ENCODE peak calls at places on chromosomes 7 and 10, in six cellular contexts. One of them, this sample, is unnamed.

GRCh38 chr10:74406006-74406405 is 255.0 kb downstream of the ADK start:
- DNase-seq in fibroblast of lung: no peak
- DNase-seq in pancreas: no peak
- DNase-seq in upper lobe of right lung: no peak
- DNase-seq in AG04450: no peak
- DNase-seq in PC-9: no peak
- DNase-seq in this sample: no peak

GRCh38 chr7:15515201-15515777 is 46.5 kb downstream of the AGMO start:
- DNase-seq in fibroblast of lung: peak
- DNase-seq in pancreas: no peak
- DNase-seq in upper lobe of right lung: no peak
- DNase-seq in AG04450: no peak
- DNase-seq in PC-9: no peak
- DNase-seq in this sample: no peak

GRCh38 chr10:124744047-124744687 is at the start of gene FAM53B:
- DNase-seq in fibroblast of lung: peak
- DNase-seq in pancreas: peak
- DNase-seq in upper lobe of right lung: peak
- DNase-seq in AG04450: no peak
- DNase-seq in PC-9: peak
- DNase-seq in this sample: peak

GRCh38 chr7:105647591-105647990 is 66.3 kb upstream of the EFCAB10 start:
- DNase-seq in fibroblast of lung: no peak
- DNase-seq in pancreas: no peak
- DNase-seq in upper lobe of right lung: no peak
- DNase-seq in AG04450: no peak
- DNase-seq in PC-9: peak
- DNase-seq in this sample: no peak

GRCh38 chr7:38863609-38864291 is 45.2 kb downstream of the VPS41 start:
- DNase-seq in fibroblast of lung: no peak
- DNase-seq in pancreas: peak
- DNase-seq in upper lobe of right lung: no peak
- DNase-seq in AG04450: no peak
- DNase-seq in PC-9: peak
- DNase-seq in this sample: peak

GRCh38 chr10:1120146-1120695 is 64.0 kb downstream of the WDR37 start:
- DNase-seq in fibroblast of lung: no peak
- DNase-seq in pancreas: no peak
- DNase-seq in upper lobe of right lung: no peak
- DNase-seq in AG04450: no peak
- DNase-seq in PC-9: no peak
- DNase-seq in this sample: no peak

GRCh38 chr10:62511238-62511637 is 137.1 kb downstream of the ZNF365 start:
- DNase-seq in fibroblast of lung: no peak
- DNase-seq in pancreas: no peak
- DNase-seq in upper lobe of right lung: no peak
- DNase-seq in AG04450: no peak
- DNase-seq in PC-9: no peak
- DNase-seq in this sample: no peak

GRCh38 chr10:22003111-22003963 is at the start of gene DNAJC1:
- DNase-seq in fibroblast of lung: peak
- DNase-seq in pancreas: peak
- DNase-seq in upper lobe of right lung: peak
- DNase-seq in AG04450: peak
- DNase-seq in PC-9: peak
- DNase-seq in this sample: peak

GRCh38 chr7:123120286-123120685 is 79.5 kb downstream of the SLC13A1 start:
- DNase-seq in fibroblast of lung: peak
- DNase-seq in pancreas: no peak
- DNase-seq in upper lobe of right lung: no peak
- DNase-seq in AG04450: no peak
- DNase-seq in PC-9: no peak
- DNase-seq in this sample: no peak

GRCh38 chr10:97399843-97400545 is 1.1 kb downstream of the RRP12 start:
- DNase-seq in fibroblast of lung: peak
- DNase-seq in pancreas: peak
- DNase-seq in upper lobe of right lung: no peak
- DNase-seq in AG04450: peak
- DNase-seq in PC-9: peak
- DNase-seq in this sample: peak

GRCh38 chr10:35585903-35586535 is 19.1 kb upstream of the GJD4 start:
- DNase-seq in fibroblast of lung: no peak
- DNase-seq in pancreas: no peak
- DNase-seq in upper lobe of right lung: no peak
- DNase-seq in AG04450: no peak
- DNase-seq in PC-9: no peak
- DNase-seq in this sample: no peak

GRCh38 chr7:38704751-38705150 is 73.6 kb upstream of the AMPH start:
- DNase-seq in fibroblast of lung: no peak
- DNase-seq in pancreas: no peak
- DNase-seq in upper lobe of right lung: no peak
- DNase-seq in AG04450: no peak
- DNase-seq in PC-9: no peak
- DNase-seq in this sample: no peak

GRCh38 chr7:18815261-18815840 is 302.1 kb downstream of the TWIST1 start:
- DNase-seq in fibroblast of lung: no peak
- DNase-seq in pancreas: no peak
- DNase-seq in upper lobe of right lung: no peak
- DNase-seq in AG04450: no peak
- DNase-seq in PC-9: no peak
- DNase-seq in this sample: no peak

GRCh38 chr7:139699640-139700504 is 77.9 kb downstream of the HIPK2 start:
- DNase-seq in fibroblast of lung: no peak
- DNase-seq in pancreas: no peak
- DNase-seq in upper lobe of right lung: no peak
- DNase-seq in AG04450: no peak
- DNase-seq in PC-9: no peak
- DNase-seq in this sample: no peak

GRCh38 chr7:156004265-156005201 is 192.3 kb upstream of the SHH start:
- DNase-seq in fibroblast of lung: no peak
- DNase-seq in pancreas: no peak
- DNase-seq in upper lobe of right lung: peak
- DNase-seq in AG04450: no peak
- DNase-seq in PC-9: no peak
- DNase-seq in this sample: no peak

GRCh38 chr7:53101026-53101425 is 65.6 kb downstream of the POM121L12 start:
- DNase-seq in fibroblast of lung: no peak
- DNase-seq in pancreas: no peak
- DNase-seq in upper lobe of right lung: no peak
- DNase-seq in AG04450: no peak
- DNase-seq in PC-9: no peak
- DNase-seq in this sample: no peak

GRCh38 chr10:101441539-101442455 is 87.8 kb downstream of the BTRC start:
- DNase-seq in fibroblast of lung: peak
- DNase-seq in pancreas: peak
- DNase-seq in upper lobe of right lung: no peak
- DNase-seq in AG04450: peak
- DNase-seq in PC-9: peak
- DNase-seq in this sample: peak

GRCh38 chr10:28087675-28088351 is 88.9 kb upstream of the ODAD2 start:
- DNase-seq in fibroblast of lung: peak
- DNase-seq in pancreas: no peak
- DNase-seq in upper lobe of right lung: no peak
- DNase-seq in AG04450: peak
- DNase-seq in PC-9: no peak
- DNase-seq in this sample: peak

GRCh38 chr10:95567903-95568630 is 6.9 kb upstream of the SORBS1 start:
- DNase-seq in fibroblast of lung: no peak
- DNase-seq in pancreas: no peak
- DNase-seq in upper lobe of right lung: no peak
- DNase-seq in AG04450: no peak
- DNase-seq in PC-9: no peak
- DNase-seq in this sample: no peak

GRCh38 chr7:132390705-132391104 is 185.6 kb downstream of the PLXNA4 start:
- DNase-seq in fibroblast of lung: peak
- DNase-seq in pancreas: no peak
- DNase-seq in upper lobe of right lung: no peak
- DNase-seq in AG04450: peak
- DNase-seq in PC-9: no peak
- DNase-seq in this sample: no peak

GRCh38 chr7:71752171-71752935 is 620.4 kb downstream of the GALNT17 start:
- DNase-seq in fibroblast of lung: peak
- DNase-seq in pancreas: peak
- DNase-seq in upper lobe of right lung: peak
- DNase-seq in AG04450: no peak
- DNase-seq in PC-9: peak
- DNase-seq in this sample: peak

GRCh38 chr7:30642789-30643188 is 39.5 kb downstream of the CRHR2 start:
- DNase-seq in fibroblast of lung: no peak
- DNase-seq in pancreas: no peak
- DNase-seq in upper lobe of right lung: no peak
- DNase-seq in AG04450: no peak
- DNase-seq in PC-9: no peak
- DNase-seq in this sample: no peak

GRCh38 chr7:47651355-47652317 is 69.7 kb upstream of the TNS3 start:
- DNase-seq in fibroblast of lung: peak
- DNase-seq in pancreas: no peak
- DNase-seq in upper lobe of right lung: no peak
- DNase-seq in AG04450: peak
- DNase-seq in PC-9: peak
- DNase-seq in this sample: peak

GRCh38 chr10:124524991-124525653 is 63.5 kb downstream of the LHPP start:
- DNase-seq in fibroblast of lung: peak
- DNase-seq in pancreas: no peak
- DNase-seq in upper lobe of right lung: peak
- DNase-seq in AG04450: no peak
- DNase-seq in PC-9: peak
- DNase-seq in this sample: peak

GRCh38 chr10:49426490-49427360 is 30.8 kb upstream of the DRGX start:
- DNase-seq in fibroblast of lung: no peak
- DNase-seq in pancreas: no peak
- DNase-seq in upper lobe of right lung: no peak
- DNase-seq in AG04450: no peak
- DNase-seq in PC-9: no peak
- DNase-seq in this sample: no peak

GRCh38 chr7:115734643-115735042 is 295.9 kb downstream of the TFEC start:
- DNase-seq in fibroblast of lung: no peak
- DNase-seq in pancreas: no peak
- DNase-seq in upper lobe of right lung: no peak
- DNase-seq in AG04450: no peak
- DNase-seq in PC-9: no peak
- DNase-seq in this sample: no peak

GRCh38 chr10:80152820-80153219 is 20.3 kb downstream of the PLAC9 start:
- DNase-seq in fibroblast of lung: no peak
- DNase-seq in pancreas: no peak
- DNase-seq in upper lobe of right lung: no peak
- DNase-seq in AG04450: no peak
- DNase-seq in PC-9: no peak
- DNase-seq in this sample: no peak

GRCh38 chr10:128708182-128708581 is 582.0 kb upstream of the MKI67 start:
- DNase-seq in fibroblast of lung: no peak
- DNase-seq in pancreas: no peak
- DNase-seq in upper lobe of right lung: no peak
- DNase-seq in AG04450: no peak
- DNase-seq in PC-9: no peak
- DNase-seq in this sample: no peak

GRCh38 chr7:157780721-157781120 is 443.9 kb downstream of the DNAJB6 start:
- DNase-seq in fibroblast of lung: no peak
- DNase-seq in pancreas: no peak
- DNase-seq in upper lobe of right lung: peak
- DNase-seq in AG04450: no peak
- DNase-seq in PC-9: no peak
- DNase-seq in this sample: no peak

GRCh38 chr7:147937428-147937827 is 653.1 kb upstream of the C7orf33 start:
- DNase-seq in fibroblast of lung: no peak
- DNase-seq in pancreas: no peak
- DNase-seq in upper lobe of right lung: no peak
- DNase-seq in AG04450: no peak
- DNase-seq in PC-9: no peak
- DNase-seq in this sample: no peak

DNA sequence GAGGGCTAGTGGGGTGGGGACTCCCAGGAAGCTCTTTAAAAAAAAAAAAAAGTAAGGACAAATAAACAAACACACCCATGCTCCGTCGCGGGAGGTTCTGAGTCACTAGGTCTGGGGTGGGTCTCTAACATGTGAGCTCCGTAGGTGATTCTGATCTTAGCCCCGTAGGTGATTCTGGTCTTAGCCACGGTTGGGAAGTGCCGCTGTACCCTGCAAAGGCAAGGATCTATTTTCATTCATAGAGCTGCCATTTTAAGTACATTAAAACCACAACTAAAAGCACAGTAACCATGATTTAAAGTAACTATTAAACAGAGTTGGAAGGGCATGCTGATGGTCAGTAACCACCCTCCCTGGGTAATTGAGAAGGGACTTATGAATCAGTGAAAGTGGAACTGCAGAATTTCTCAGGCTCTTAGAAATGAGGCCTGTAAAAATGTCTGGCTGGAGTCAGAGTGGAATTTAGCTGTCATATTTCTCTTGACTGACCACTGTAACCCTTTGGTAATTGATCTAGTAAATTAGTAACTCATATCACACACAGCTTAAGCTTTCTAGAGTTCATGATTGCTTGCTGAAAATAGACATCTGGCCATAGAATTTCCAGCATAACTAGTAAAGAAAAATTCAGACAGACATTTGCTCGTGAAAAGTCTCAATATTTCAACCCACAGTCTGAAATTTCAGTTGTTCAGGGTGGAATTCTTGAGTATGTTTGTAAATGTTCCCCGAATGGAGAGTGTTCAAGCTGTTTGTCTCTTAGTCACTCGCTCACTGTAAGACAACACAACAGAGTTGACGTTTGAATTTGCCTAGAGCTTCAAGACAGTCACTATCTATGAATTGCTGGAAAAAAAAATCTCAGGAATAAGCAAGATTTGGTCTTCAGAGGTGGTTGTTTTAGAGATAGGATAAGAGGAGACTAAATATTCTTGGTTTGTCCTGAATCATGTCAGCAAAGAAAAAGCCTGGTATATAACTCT is 34.2 kb upstream of the TCF7L2 start:
- DNase-seq in fibroblast of lung: peak
- DNase-seq in pancreas: peak
- DNase-seq in upper lobe of right lung: no peak
- DNase-seq in AG04450: no peak
- DNase-seq in PC-9: peak
- DNase-seq in this sample: peak
- H3K27ac ChIP-seq in fibroblast of lung: no peak
- H3K27ac ChIP-seq in pancreas: peak
- H3K27ac ChIP-seq in upper lobe of right lung: no peak
- H3K27ac ChIP-seq in AG04450: no peak
- H3K27ac ChIP-seq in PC-9: peak
- H3K27ac ChIP-seq in this sample: no peak

GRCh38 chr7:75650062-75650461 is 88.7 kb downstream of the HIP1 start:
- DNase-seq in fibroblast of lung: no peak
- DNase-seq in pancreas: no peak
- DNase-seq in upper lobe of right lung: peak
- DNase-seq in AG04450: no peak
- DNase-seq in PC-9: no peak
- DNase-seq in this sample: no peak
- TF ChIP-seq CTCF in fibroblast of lung: no peak
- TF ChIP-seq CTCF in pancreas: no peak
- TF ChIP-seq CTCF in upper lobe of right lung: no peak
- TF ChIP-seq CTCF in AG04450: no peak
- TF ChIP-seq CTCF in PC-9: no peak
- TF ChIP-seq CTCF in this sample: no peak

GRCh38 chr7:94374231-94374630 is 20.5 kb upstream of the COL1A2 start:
- DNase-seq in fibroblast of lung: peak
- DNase-seq in pancreas: no peak
- DNase-seq in upper lobe of right lung: peak
- DNase-seq in AG04450: peak
- DNase-seq in PC-9: peak
- DNase-seq in this sample: no peak
- H3K27ac ChIP-seq in fibroblast of lung: peak
- H3K27ac ChIP-seq in pancreas: peak
- H3K27ac ChIP-seq in upper lobe of right lung: peak
- H3K27ac ChIP-seq in AG04450: peak
- H3K27ac ChIP-seq in PC-9: no peak
- H3K27ac ChIP-seq in this sample: no peak

GRCh38 chr7:85185355-85186082 is 1.3 kb downstream of the SEMA3D start:
- DNase-seq in fibroblast of lung: peak
- DNase-seq in pancreas: no peak
- DNase-seq in upper lobe of right lung: peak
- DNase-seq in AG04450: no peak
- DNase-seq in PC-9: peak
- DNase-seq in this sample: peak
- TF ChIP-seq CTCF in fibroblast of lung: peak
- TF ChIP-seq CTCF in pancreas: no peak
- TF ChIP-seq CTCF in upper lobe of right lung: no peak
- TF ChIP-seq CTCF in AG04450: peak
- TF ChIP-seq CTCF in PC-9: no peak
- TF ChIP-seq CTCF in this sample: no peak

This sample was measured in RWPE1.